ENCODE peak calls at places on chromosomes 4 and X, in eight cellular contexts. P, G, B, D, Y, A, O and J are unnamed samples.

GRCh38 chr4:123364906-123365305 is 31.7 kb upstream of the SPRY1 start:
- DNase-seq in P (no peak), G (no peak), B (no peak), D (no peak), Y (no peak), A (no peak), O (no peak), J (no peak)

GRCh38 chrX:69503228-69503834 is 795 bp upstream of the NALF2 start:
- DNase-seq in P (no peak), G (no peak), B (no peak), D (no peak), Y (no peak), A (no peak), O (no peak), J (no peak)

GRCh38 chrX:79081895-79082512 is 62.5 kb upstream of the GPR174 start:
- DNase-seq in P (no peak), G (peak), B (peak), D (no peak), Y (no peak), A (peak), O (peak), J (peak)

GRCh38 chr4:5710962-5711478 is at the start of gene EVC:
- DNase-seq in P (no peak), G (peak), B (no peak), D (peak), Y (peak), A (peak), O (peak), J (peak)

GRCh38 chrX:9888953-9889470 is 78.1 kb upstream of the CLDN34 start:
- DNase-seq in P (no peak), G (no peak), B (no peak), D (no peak), Y (no peak), A (no peak), O (no peak), J (no peak)

GRCh38 chr4:10072420-10073017 is 44.1 kb downstream of the WDR1 start:
- DNase-seq in P (no peak), G (no peak), B (no peak), D (no peak), Y (no peak), A (no peak), O (no peak), J (no peak)

GRCh38 chr4:38344929-38345328 is 319.1 kb upstream of the KLF3 start:
- DNase-seq in P (no peak), G (no peak), B (no peak), D (no peak), Y (no peak), A (peak), O (no peak), J (no peak)

GRCh38 chr4:6907658-6908191 is 1.9 kb upstream of the TBC1D14 start:
- DNase-seq in P (no peak), G (no peak), B (peak), D (peak), Y (no peak), A (no peak), O (no peak), J (peak)

GRCh38 chr4:6749340-6750171 is 33.0 kb upstream of the KIAA0232 start:
- DNase-seq in P (no peak), G (peak), B (peak), D (no peak), Y (peak), A (peak), O (no peak), J (peak)